ENCODE peak calls at places on chromosome 17, in nine cellular contexts. P is cardiac fibroblast; T is RPMI7951; B is PC-3; E is brain pericyte; Y is activated CD4-positive, alpha-beta T cell treated with anti-CD3 and anti-CD28 coated beads, Interleukin-2, amount 50 U/mL, for 1 hour; Z is GM04504; K is heart right ventricle; R is NCI-H1436. U is an unnamed sample.

GRCh38 chr17:27396941-27397340 is 59.3 kb upstream of the KSR1 start:
- DNase-seq in R (no peak), Z (peak; percentile 50), P (peak; percentile 54), B (peak; percentile 18), T (peak; percentile 74), Y (no peak), E (no peak), K (no peak), U (no peak)

GRCh38 chr17:41223821-41224220 is 2.6 kb upstream of the KRTAP9-2 start:
- DNase-seq in Y (no peak), B (peak; percentile 2), R (no peak), P (no peak), E (no peak), K (no peak), T (no peak), Z (no peak), U (no peak)

GRCh38 chr17:64171041-64171440 is 41.1 kb upstream of the ERN1 start:
- DNase-seq in K (no peak), E (no peak), B (peak; percentile 81), P (peak; percentile 61), Z (no peak), R (no peak), Y (no peak), T (no peak), U (no peak)

GRCh38 chr17:60947100-60947499 is 269.4 kb downstream of the BCAS3 start:
- DNase-seq in T (peak; percentile 53), B (peak; percentile 30), K (no peak), E (no peak), Y (no peak), R (no peak), P (no peak), Z (peak; percentile 23), U (no peak)

GRCh38 chr17:21089145-21089544 is 37.6 kb upstream of the DHRS7B start:
- DNase-seq in P (no peak), R (no peak), T (peak; percentile 51), K (no peak), B (peak; percentile 88), Z (peak; percentile 44), E (no peak), Y (no peak), U (no peak)

GRCh38 chr17:327971-328370 is 24.6 kb downstream of the RPH3AL start:
- DNase-seq in K (no peak), Z (no peak), T (no peak), Y (no peak), B (no peak), P (no peak), R (no peak), E (no peak), U (no peak)

GRCh38 chr17:81503619-81504018 is 9.0 kb downstream of the ACTG1 start:
- DNase-seq in T (no peak), Z (no peak), P (no peak), R (no peak), K (no peak), E (no peak), B (no peak), Y (no peak), U (no peak)

GRCh38 chr17:15404116-15404730 is 62.8 kb upstream of the TEKT3 start:
- DNase-seq in B (no peak), P (peak; percentile 59), K (no peak), Z (no peak), T (peak; percentile 21), E (no peak), Y (no peak), R (no peak), U (no peak)

U was measured in stimulated activated CD4-positive, alpha-beta T cell treated with anti-CD3 and anti-CD28 coated beads, Interleukin-2, amount 100 ng/mL, for 24 hours.